ENCODE peak calls at places on chromosomes 2 and 18, in five cellular contexts. A is WTC11, U is tibial nerve, B is A549, M is psoas muscle. G is an unnamed sample.
A peak's percentile ranks its signal among the peaks of the same experiment; 100 is the strongest.

GRCh38 chr2:37417321-37417720 is 72.9 kb downstream of the QPCT start:
- DNase-seq in A (no peak), U (no peak), B (no peak), M (no peak), G (no peak)

GRCh38 chr2:28753043-28753683 is 1.5 kb downstream of the PPP1CB start:
- DNase-seq in A (no peak), U (peak; percentile 53), B (peak; percentile 69), M (peak; percentile 73), G (no peak)

GRCh38 chr2:137968477-137969417 is 4.5 kb downstream of the HNMT start:
- DNase-seq in A (no peak), U (no peak), B (no peak), M (no peak), G (no peak)

GRCh38 chr2:82230406-82230805 is 1925.9 kb upstream of the LRRTM1 start:
- DNase-seq in A (no peak), U (no peak), B (no peak), M (no peak), G (no peak)

GRCh38 chr2:204365778-204366177 is 179.5 kb upstream of the PARD3B start:
- DNase-seq in A (no peak), U (no peak), B (no peak), M (no peak), G (no peak)

GRCh38 chr18:77008006-77008405 is 124.6 kb downstream of the MBP start:
- DNase-seq in A (no peak), U (no peak), B (no peak), M (no peak), G (no peak)

GRCh38 chr2:228039752-228040534 is 141.5 kb downstream of the SPHKAP start:
- DNase-seq in A (no peak), U (no peak), B (peak; percentile 30), M (no peak), G (no peak)

GRCh38 chr2:114442545-114442944 is at the start of gene DPP10:
- DNase-seq in A (peak; percentile 55), U (no peak), B (no peak), M (no peak), G (no peak)

GRCh38 chr2:171529914-171530313 is 7.6 kb downstream of the CYBRD1 start:
- DNase-seq in A (no peak), U (no peak), B (peak; percentile 8), M (no peak), G (no peak)

GRCh38 chr2:33023732-33024301 is 77.1 kb downstream of the LTBP1 start:
- DNase-seq in A (no peak), U (no peak), B (no peak), M (no peak), G (no peak)

GRCh38 chr2:223674998-223675609 is 72.9 kb upstream of the SCG2 start:
- DNase-seq in A (no peak), U (no peak), B (peak; percentile 48), M (no peak), G (no peak)

GRCh38 chr18:7230646-7231349 is at the start of gene LRRC30:
- DNase-seq in A (no peak), U (no peak), B (no peak), M (peak; percentile 65), G (no peak)

GRCh38 chr2:181177376-181177775 is 197.0 kb downstream of the UBE2E3 start:
- DNase-seq in A (no peak), U (no peak), B (no peak), M (no peak), G (no peak)

GRCh38 chr18:63339920-63340484 is 20.4 kb upstream of the BCL2 start:
- DNase-seq in A (peak; percentile 47), U (no peak), B (no peak), M (no peak), G (no peak)

GRCh38 chr2:43848174-43848573 is 9.4 kb downstream of the ABCG8 start:
- DNase-seq in A (no peak), U (no peak), B (no peak), M (no peak), G (no peak)

GRCh38 chr2:102301867-102302362 is 9.4 kb upstream of the IL1RL1 start:
- DNase-seq in A (peak; percentile 47), U (no peak), B (no peak), M (no peak), G (no peak)

GRCh38 chr18:47985837-47986236 is 55.4 kb upstream of the SMAD2 start:
- DNase-seq in A (no peak), U (no peak), B (no peak), M (no peak), G (no peak)

GRCh38 chr2:97267411-97268074 is 154.6 kb downstream of the ANKRD36 start:
- DNase-seq in A (no peak), U (peak; percentile 12), B (no peak), M (peak; percentile 43), G (no peak)

GRCh38 chr2:64697286-64698023 is 43.7 kb upstream of the SERTAD2 start:
- DNase-seq in A (no peak), U (no peak), B (no peak), M (no peak), G (no peak)

DNA sequence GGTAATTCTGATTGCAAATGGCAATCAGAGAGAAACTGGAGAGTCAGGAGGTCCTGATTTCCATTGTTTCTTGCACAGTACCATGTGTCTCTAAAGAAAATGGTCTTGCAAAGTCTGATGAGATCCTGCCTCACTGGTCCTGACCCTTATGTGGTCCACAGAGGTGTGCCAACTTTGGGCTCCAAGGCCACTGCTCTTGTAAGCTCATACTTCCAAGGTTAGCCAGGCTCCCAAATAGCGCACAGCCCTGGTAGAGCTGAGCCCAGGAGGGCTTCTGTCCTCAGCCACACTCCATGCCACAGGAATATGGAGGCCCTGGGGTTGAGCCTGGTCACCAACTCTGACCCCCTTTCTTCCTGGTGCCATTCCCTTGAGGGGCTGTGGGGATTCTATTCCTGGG is 80.7 kb downstream of the SDC1 start:
- DNase-seq in A (no peak), U (no peak), B (no peak), M (no peak), G (no peak)
- TF ChIP-seq CTCF in A (no peak), U (no peak), B (no peak), M (no peak), G (no peak)

GRCh38 chr2:39549718-39550464 is 112.8 kb upstream of the MAP4K3 start:
- DNase-seq in A (no peak), U (no peak), B (no peak), M (no peak), G (no peak)
- TF ChIP-seq CTCF in A (no peak), U (no peak), B (no peak), M (no peak), G (no peak)

GRCh38 chr2:216516730-216517350 is 18.2 kb downstream of the RPL37A start:
- DNase-seq in A (no peak), U (no peak), B (peak; percentile 62), M (no peak), G (no peak)
- TF ChIP-seq CTCF in A (peak; percentile 42), U (peak; percentile 54), B (peak; percentile 74), M (peak; percentile 73), G (peak; percentile 9)

GRCh38 chr2:79039944-79040343 is 14.4 kb downstream of the REG3G start:
- DNase-seq in A (no peak), U (no peak), B (no peak), M (no peak), G (no peak)

GRCh38 chr2:79040967-79041582 is 15.6 kb downstream of the REG3G start:
- DNase-seq in A (no peak), U (no peak), B (no peak), M (no peak), G (no peak)
- TF ChIP-seq CTCF in A (peak; percentile 54), U (peak; percentile 42), B (peak; percentile 28), M (peak; percentile 26), G (no peak)

GRCh38 chr2:20225294-20226151 is 593 bp upstream of the SDC1 start:
- DNase-seq in A (peak; percentile 78), U (no peak), B (peak; percentile 84), M (no peak), G (no peak)
- TF ChIP-seq CTCF in A (no peak), U (peak; percentile 9), B (peak; percentile 93), M (peak; percentile 41), G (no peak)

DNA sequence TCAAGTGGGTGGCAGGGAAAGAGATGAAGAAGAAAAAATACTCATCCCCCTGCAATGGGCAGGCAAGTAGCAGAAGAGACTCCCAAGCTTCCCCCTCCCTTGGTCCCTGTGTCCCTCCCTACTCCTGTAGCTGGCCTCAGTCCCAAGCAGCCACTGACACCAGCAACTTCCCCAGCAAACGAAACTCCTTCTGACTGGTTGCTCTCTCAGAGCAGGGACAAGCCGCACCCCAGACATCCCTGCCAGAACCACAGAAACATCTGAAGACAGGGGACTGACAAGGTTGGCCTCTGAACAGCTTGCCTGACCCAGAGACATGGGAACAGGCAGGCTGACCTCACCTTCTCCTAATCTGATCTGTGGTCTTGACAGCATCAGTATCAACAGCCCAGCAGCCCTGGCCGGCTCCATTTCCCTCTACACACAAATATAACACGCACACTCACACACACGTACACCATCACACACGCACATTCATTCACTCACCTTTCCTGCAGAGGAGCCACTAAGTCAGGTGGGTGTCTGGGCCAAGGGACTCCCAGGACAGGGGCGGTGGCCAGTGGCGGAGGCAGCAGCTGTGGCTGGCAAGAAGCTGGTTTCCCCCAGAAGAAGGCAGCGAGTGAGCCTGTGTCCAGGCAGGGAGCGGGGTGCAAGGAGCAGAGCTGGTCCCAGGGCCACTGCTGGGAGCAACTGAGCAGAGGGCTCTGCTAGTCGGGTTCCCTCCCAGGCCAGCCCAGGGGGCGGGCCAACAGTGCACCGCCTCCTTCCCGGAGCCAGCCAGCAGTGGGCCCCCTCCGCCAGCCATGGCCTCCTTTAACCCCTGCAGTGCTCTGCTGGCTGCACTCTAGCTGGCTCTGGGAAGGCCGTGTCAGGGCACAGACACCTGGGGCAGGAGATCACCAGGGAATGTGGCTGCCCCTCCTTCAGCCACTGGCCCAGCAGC is 59.1 kb downstream of the TNS1 start:
- DNase-seq in A (peak; percentile 81), U (peak; percentile 68), B (peak; percentile 71), M (peak; percentile 91), G (no peak)
- TF ChIP-seq CTCF in A (no peak), U (no peak), B (no peak), M (peak; percentile 20), G (no peak)

GRCh38 chr2:216501854-216502253 is 3.2 kb downstream of the RPL37A start:
- DNase-seq in A (no peak), U (no peak), B (no peak), M (no peak), G (no peak)
- TF ChIP-seq CTCF in A (no peak), U (no peak), B (no peak), M (no peak), G (no peak)

DNA sequence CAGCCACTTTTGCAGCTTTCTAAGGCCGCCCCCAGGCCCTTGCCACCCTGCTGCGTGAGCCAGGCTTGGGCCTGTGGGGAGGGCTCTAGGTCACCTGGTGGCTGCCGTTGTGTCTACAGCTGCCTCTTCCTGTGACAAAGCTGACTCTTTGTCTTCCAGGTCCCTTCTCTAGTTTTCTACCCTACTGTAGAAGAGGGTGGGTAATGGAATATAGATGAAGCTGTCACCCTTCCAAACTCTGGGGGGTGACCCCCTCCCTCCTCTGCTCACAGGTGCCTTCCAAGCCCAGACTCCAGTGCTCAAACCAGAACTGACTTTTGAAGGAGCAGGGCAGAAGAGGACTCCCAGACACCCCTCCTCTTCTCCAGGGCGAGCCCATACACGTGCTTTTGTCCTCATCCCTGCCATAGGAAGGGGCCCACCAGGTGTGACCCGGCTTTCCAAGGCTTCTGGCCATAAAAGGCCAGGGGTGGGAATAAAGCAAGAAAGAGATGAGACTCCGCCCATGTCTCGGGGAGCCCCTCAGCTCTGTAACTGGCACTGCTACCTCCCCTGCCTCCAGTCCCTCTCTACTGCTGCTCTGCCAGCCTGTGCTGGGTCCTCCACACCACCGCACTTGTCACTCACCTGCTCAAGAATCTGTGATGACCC is 17.9 kb upstream of the SDC1 start:
- DNase-seq in A (peak; percentile 40), U (no peak), B (no peak), M (peak; percentile 39), G (no peak)
- TF ChIP-seq CTCF in A (no peak), U (no peak), B (no peak), M (no peak), G (no peak)